ENCODE peak calls at places on chromosomes 6 and 20, in six cellular contexts. One of them, this sample, is unnamed. For H3K4me1, the result is how much of the 10 kb centered on the place peaks cover.

GRCh38 chr20:16337707-16338106 is 235.5 kb downstream of the KIF16B start:
- ATAC-seq in HepG2: no peak
- ATAC-seq in K562: no peak
- ATAC-seq in upper lobe of left lung: no peak
- ATAC-seq in A549: no peak
- ATAC-seq in GM12878: no peak
- ATAC-seq in this sample: no peak

GRCh38 chr6:164283574-164283973 is 869.1 kb downstream of the QKI start:
- ATAC-seq in HepG2: no peak
- ATAC-seq in K562: no peak
- ATAC-seq in upper lobe of left lung: no peak
- ATAC-seq in A549: no peak
- ATAC-seq in GM12878: no peak
- ATAC-seq in this sample: no peak

GRCh38 chr6:7169296-7169721 is 61.5 kb downstream of the RREB1 start:
- ATAC-seq in HepG2: no peak
- ATAC-seq in K562: no peak
- ATAC-seq in upper lobe of left lung: no peak
- ATAC-seq in A549: no peak
- ATAC-seq in GM12878: no peak
- ATAC-seq in this sample: peak

GRCh38 chr6:14885471-14885987 is 360.3 kb upstream of the JARID2 start:
- ATAC-seq in HepG2: no peak
- ATAC-seq in K562: no peak
- ATAC-seq in upper lobe of left lung: no peak
- ATAC-seq in A549: no peak
- ATAC-seq in GM12878: no peak
- ATAC-seq in this sample: no peak

GRCh38 chr6:21993841-21994240 is 303.0 kb downstream of the PRL start:
- ATAC-seq in HepG2: no peak
- ATAC-seq in K562: no peak
- ATAC-seq in upper lobe of left lung: no peak
- ATAC-seq in A549: no peak
- ATAC-seq in GM12878: no peak
- ATAC-seq in this sample: no peak

GRCh38 chr6:74654296-74654695 is 551.6 kb downstream of the COL12A1 start:
- ATAC-seq in HepG2: no peak
- ATAC-seq in K562: no peak
- ATAC-seq in upper lobe of left lung: no peak
- ATAC-seq in A549: no peak
- ATAC-seq in GM12878: no peak
- ATAC-seq in this sample: no peak

GRCh38 chr6:83824388-83824801 is 28.8 kb upstream of the RIPPLY2 start:
- ATAC-seq in HepG2: no peak
- ATAC-seq in K562: no peak
- ATAC-seq in upper lobe of left lung: no peak
- ATAC-seq in A549: peak
- ATAC-seq in GM12878: no peak
- ATAC-seq in this sample: no peak

GRCh38 chr6:15384901-15385300 is 139.0 kb downstream of the JARID2 start:
- ATAC-seq in HepG2: no peak
- ATAC-seq in K562: no peak
- ATAC-seq in upper lobe of left lung: no peak
- ATAC-seq in A549: no peak
- ATAC-seq in GM12878: peak
- ATAC-seq in this sample: no peak

GRCh38 chr6:169984181-169985120 is 233.0 kb downstream of the ERMARD start:
- ATAC-seq in HepG2: peak
- ATAC-seq in K562: peak
- ATAC-seq in upper lobe of left lung: peak
- ATAC-seq in A549: no peak
- ATAC-seq in GM12878: no peak
- ATAC-seq in this sample: no peak

GRCh38 chr6:129203190-129203900 is 320.4 kb downstream of the LAMA2 start:
- ATAC-seq in HepG2: no peak
- ATAC-seq in K562: no peak
- ATAC-seq in upper lobe of left lung: no peak
- ATAC-seq in A549: no peak
- ATAC-seq in GM12878: no peak
- ATAC-seq in this sample: no peak

GRCh38 chr6:147166360-147166944 is 37.8 kb upstream of the STXBP5 start:
- ATAC-seq in HepG2: no peak
- ATAC-seq in K562: peak
- ATAC-seq in upper lobe of left lung: no peak
- ATAC-seq in A549: no peak
- ATAC-seq in GM12878: peak
- ATAC-seq in this sample: no peak

GRCh38 chr6:62479722-62480121 is 193.7 kb upstream of the KHDRBS2 start:
- ATAC-seq in HepG2: no peak
- ATAC-seq in K562: no peak
- ATAC-seq in upper lobe of left lung: no peak
- ATAC-seq in A549: no peak
- ATAC-seq in GM12878: no peak
- ATAC-seq in this sample: no peak

GRCh38 chr20:60786686-60787217 is 465.3 kb upstream of the CDH4 start:
- ATAC-seq in HepG2: no peak
- ATAC-seq in K562: no peak
- ATAC-seq in upper lobe of left lung: no peak
- ATAC-seq in A549: no peak
- ATAC-seq in GM12878: no peak
- ATAC-seq in this sample: no peak

GRCh38 chr6:12950879-12951814 is 234.6 kb downstream of the PHACTR1 start:
- ATAC-seq in HepG2: no peak
- ATAC-seq in K562: no peak
- ATAC-seq in upper lobe of left lung: no peak
- ATAC-seq in A549: no peak
- ATAC-seq in GM12878: no peak
- ATAC-seq in this sample: no peak

GRCh38 chr6:69816017-69816416 is 19.2 kb upstream of the LMBRD1 start:
- ATAC-seq in HepG2: no peak
- ATAC-seq in K562: no peak
- ATAC-seq in upper lobe of left lung: no peak
- ATAC-seq in A549: no peak
- ATAC-seq in GM12878: peak
- ATAC-seq in this sample: no peak

GRCh38 chr6:39812853-39813533 is 20.8 kb downstream of the DAAM2 start:
- ATAC-seq in HepG2: no peak
- ATAC-seq in K562: no peak
- ATAC-seq in upper lobe of left lung: peak
- ATAC-seq in A549: no peak
- ATAC-seq in GM12878: peak
- ATAC-seq in this sample: peak

GRCh38 chr6:92848901-92849300 is 570.5 kb downstream of the EPHA7 start:
- ATAC-seq in HepG2: no peak
- ATAC-seq in K562: no peak
- ATAC-seq in upper lobe of left lung: no peak
- ATAC-seq in A549: no peak
- ATAC-seq in GM12878: no peak
- ATAC-seq in this sample: no peak

GRCh38 chr6:63121166-63121565 is 90.1 kb upstream of the FKBP1C start:
- ATAC-seq in HepG2: peak
- ATAC-seq in K562: no peak
- ATAC-seq in upper lobe of left lung: no peak
- ATAC-seq in A549: peak
- ATAC-seq in GM12878: peak
- ATAC-seq in this sample: no peak

GRCh38 chr6:52209672-52210626 is 23.8 kb downstream of the IL17A start:
- ATAC-seq in HepG2: no peak
- ATAC-seq in K562: no peak
- ATAC-seq in upper lobe of left lung: no peak
- ATAC-seq in A549: no peak
- ATAC-seq in GM12878: peak
- ATAC-seq in this sample: no peak

GRCh38 chr6:156976144-156977088 is 199.2 kb downstream of the ARID1B start:
- ATAC-seq in HepG2: no peak
- ATAC-seq in K562: peak
- ATAC-seq in upper lobe of left lung: no peak
- ATAC-seq in A549: no peak
- ATAC-seq in GM12878: peak
- ATAC-seq in this sample: no peak

GRCh38 chr6:156972145-156972544 is 195.0 kb downstream of the ARID1B start:
- ATAC-seq in HepG2: no peak
- ATAC-seq in K562: no peak
- ATAC-seq in upper lobe of left lung: no peak
- ATAC-seq in A549: no peak
- ATAC-seq in GM12878: no peak
- ATAC-seq in this sample: no peak

GRCh38 chr6:156977527-156978291 is 200.5 kb downstream of the ARID1B start:
- ATAC-seq in HepG2: no peak
- ATAC-seq in K562: peak
- ATAC-seq in upper lobe of left lung: no peak
- ATAC-seq in A549: no peak
- ATAC-seq in GM12878: no peak
- ATAC-seq in this sample: peak

GRCh38 chr6:156975414-156975813 is 198.2 kb downstream of the ARID1B start:
- ATAC-seq in HepG2: no peak
- ATAC-seq in K562: no peak
- ATAC-seq in upper lobe of left lung: no peak
- ATAC-seq in A549: no peak
- ATAC-seq in GM12878: peak
- ATAC-seq in this sample: no peak

DNA sequence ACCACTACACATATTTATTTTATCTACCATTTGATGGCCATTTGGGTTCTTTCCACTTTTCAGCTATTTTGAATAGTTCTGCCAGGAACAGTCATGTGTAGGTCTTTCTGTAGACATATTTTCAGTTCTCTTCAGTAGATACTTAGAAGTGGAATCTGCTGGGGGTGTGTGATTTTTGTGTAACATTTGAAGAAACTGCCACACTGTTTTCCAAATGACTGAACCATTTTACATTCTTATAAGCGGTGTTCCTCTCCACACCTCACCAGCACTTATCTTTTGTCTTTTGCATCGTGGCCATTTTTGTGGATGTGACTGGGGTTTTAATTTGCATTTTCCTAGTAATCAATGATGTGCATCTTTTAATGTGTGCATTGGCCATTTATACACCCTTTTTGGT is 197.7 kb downstream of the ARID1B start:
- ATAC-seq in HepG2: no peak
- ATAC-seq in K562: no peak
- ATAC-seq in upper lobe of left lung: no peak
- ATAC-seq in A549: no peak
- ATAC-seq in GM12878: peak
- ATAC-seq in this sample: no peak
- H3K4me1 ChIP-seq in HepG2: under half
- H3K4me1 ChIP-seq in K562: under half
- H3K4me1 ChIP-seq in upper lobe of left lung: under half
- H3K4me1 ChIP-seq in A549: under half
- H3K4me1 ChIP-seq in GM12878: under half
- H3K4me1 ChIP-seq in this sample: half or more

DNA sequence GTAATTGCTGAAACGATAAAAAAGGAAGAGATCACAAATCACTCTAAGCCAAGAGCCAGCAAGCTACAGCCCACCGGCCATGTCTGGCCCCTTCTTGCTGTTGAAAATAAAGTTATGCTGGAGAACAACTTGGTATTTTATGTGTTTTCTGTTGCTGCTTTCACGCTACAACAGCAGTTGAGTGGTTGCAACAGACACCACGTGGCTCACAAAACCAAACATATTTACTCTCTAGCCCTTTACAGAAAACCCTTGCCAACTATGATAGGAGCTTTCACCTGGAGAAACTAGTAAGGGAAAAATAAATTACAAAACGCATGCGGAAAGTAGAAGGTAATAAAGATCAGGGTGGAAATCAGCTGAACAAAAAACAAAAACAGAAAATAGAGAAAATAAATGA is 41.1 kb upstream of the SLCO4A1 start:
- ATAC-seq in HepG2: no peak
- ATAC-seq in K562: no peak
- ATAC-seq in upper lobe of left lung: no peak
- ATAC-seq in A549: no peak
- ATAC-seq in GM12878: no peak
- ATAC-seq in this sample: no peak
- H3K27ac ChIP-seq in HepG2: no peak
- H3K27ac ChIP-seq in K562: no peak
- H3K27ac ChIP-seq in upper lobe of left lung: no peak
- H3K27ac ChIP-seq in A549: no peak
- H3K27ac ChIP-seq in GM12878: no peak
- H3K27ac ChIP-seq in this sample: no peak

DNA sequence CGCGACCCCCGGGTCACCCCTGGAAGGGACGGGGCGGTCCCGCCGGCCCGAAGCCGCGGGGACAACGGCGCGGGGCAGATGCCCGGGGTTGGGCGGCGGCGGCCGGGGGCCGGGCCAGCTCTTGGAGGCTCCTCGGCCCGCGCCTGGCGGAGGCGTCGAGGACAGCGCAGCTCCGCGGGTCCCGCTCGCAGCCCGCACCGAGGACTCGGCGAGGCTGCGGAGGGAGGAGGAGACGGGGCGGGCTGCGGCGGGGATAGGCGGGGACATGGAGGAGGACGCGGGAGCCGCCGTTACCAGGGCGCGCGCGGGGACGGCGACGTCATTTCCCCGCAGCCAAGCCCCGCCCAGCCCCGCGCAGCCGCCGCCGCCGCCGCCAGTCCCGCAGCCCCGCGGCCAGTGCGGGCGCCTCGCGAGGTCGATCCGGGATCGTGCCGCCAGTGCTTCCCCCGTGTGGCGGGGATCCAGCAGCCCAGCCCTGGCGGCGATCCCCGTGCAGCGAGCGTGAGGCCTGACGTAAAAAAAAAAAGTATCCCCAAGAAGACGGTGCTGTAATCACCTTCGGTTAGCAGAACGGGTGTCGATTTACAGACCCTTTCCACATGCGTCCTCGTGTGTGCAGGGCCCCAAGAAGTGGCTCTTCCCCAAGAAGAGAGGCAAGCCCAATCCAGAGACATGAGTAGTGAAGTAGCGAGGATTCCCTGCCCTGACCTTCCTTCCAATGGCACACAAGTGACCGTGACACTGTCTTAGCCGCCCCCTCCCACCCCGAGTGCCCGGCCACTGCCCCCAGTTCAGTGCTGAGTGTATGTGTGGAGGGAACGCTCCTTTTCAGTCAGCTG is at the start of gene FAM184A:
- ATAC-seq in HepG2: peak
- ATAC-seq in K562: peak
- ATAC-seq in upper lobe of left lung: peak
- ATAC-seq in A549: peak
- ATAC-seq in GM12878: peak
- ATAC-seq in this sample: peak
- TF ChIP-seq EP300 in HepG2: no peak
- TF ChIP-seq EP300 in K562: peak
- TF ChIP-seq EP300 in upper lobe of left lung: no peak
- TF ChIP-seq EP300 in A549: no peak
- TF ChIP-seq EP300 in GM12878: no peak
- TF ChIP-seq EP300 in this sample: no peak

GRCh38 chr6:118715371-118715770 is 64.0 kb upstream of the CEP85L start:
- ATAC-seq in HepG2: no peak
- ATAC-seq in K562: no peak
- ATAC-seq in upper lobe of left lung: no peak
- ATAC-seq in A549: no peak
- ATAC-seq in GM12878: no peak
- ATAC-seq in this sample: no peak
- H3K4me1 ChIP-seq in HepG2: under half
- H3K4me1 ChIP-seq in K562: under half
- H3K4me1 ChIP-seq in upper lobe of left lung: under half
- H3K4me1 ChIP-seq in A549: under half
- H3K4me1 ChIP-seq in GM12878: under half
- H3K4me1 ChIP-seq in this sample: under half

This sample was measured in gastroesophageal sphincter.